ENCODE peak calls at places on chromosomes 2 and 18, in nine cellular contexts. X is fibroblast of pulmonary artery, V is type B pancreatic cell, Z is WERI-Rb-1, J is chondrocyte, S is OCI-LY7, T is A549, G is fibroblast of lung, M is testis. B is an unnamed sample.

GRCh38 chr2:67694464-67694863 is 297.3 kb downstream of the ETAA1 start:
- DNase-seq in S (peak), X (no peak), Z (no peak), M (peak), T (no peak), V (no peak), G (no peak), J (no peak), B (no peak)

GRCh38 chr18:46657115-46657955 is at the start of gene LOXHD1:
- DNase-seq in Z (no peak), X (no peak), T (no peak), S (no peak), M (no peak), G (no peak), J (no peak), V (no peak), B (no peak)

GRCh38 chr2:3587021-3587420 is 7.9 kb upstream of the COLEC11 start:
- DNase-seq in X (no peak), S (no peak), M (no peak), T (no peak), Z (no peak), V (no peak), G (no peak), J (peak), B (no peak)

GRCh38 chr2:235027558-235028214 is 75.9 kb downstream of the SH3BP4 start:
- DNase-seq in V (no peak), J (peak), T (peak), X (peak), M (peak), Z (no peak), G (peak), S (no peak), B (no peak)

GRCh38 chr2:119387381-119388129 is 20.8 kb downstream of the DBI start:
- DNase-seq in G (peak), X (peak), M (peak), V (peak), T (no peak), S (no peak), J (no peak), Z (no peak), B (peak)

GRCh38 chr2:133574186-133574585 is 5.9 kb upstream of the NCKAP5 start:
- DNase-seq in V (no peak), X (no peak), S (no peak), G (no peak), Z (no peak), T (no peak), J (no peak), M (no peak), B (no peak)

GRCh38 chr2:58235170-58235569 is 6.0 kb downstream of the FANCL start:
- DNase-seq in S (no peak), Z (no peak), J (no peak), G (no peak), X (no peak), T (no peak), M (no peak), V (no peak), B (no peak)

GRCh38 chr2:36322108-36322507 is 33.5 kb upstream of the CRIM1 start:
- DNase-seq in M (peak), S (no peak), V (no peak), Z (peak), G (peak), J (no peak), T (no peak), X (peak), B (no peak)

GRCh38 chr2:208192611-208193248 is 2.9 kb upstream of the C2orf80 start:
- DNase-seq in X (no peak), J (no peak), Z (no peak), T (no peak), G (no peak), S (no peak), V (no peak), M (no peak), B (no peak)

GRCh38 chr2:204491528-204491927 is 53.7 kb upstream of the PARD3B start:
- DNase-seq in T (no peak), V (no peak), G (no peak), M (no peak), J (no peak), X (peak), S (no peak), Z (no peak), B (no peak)

DNA sequence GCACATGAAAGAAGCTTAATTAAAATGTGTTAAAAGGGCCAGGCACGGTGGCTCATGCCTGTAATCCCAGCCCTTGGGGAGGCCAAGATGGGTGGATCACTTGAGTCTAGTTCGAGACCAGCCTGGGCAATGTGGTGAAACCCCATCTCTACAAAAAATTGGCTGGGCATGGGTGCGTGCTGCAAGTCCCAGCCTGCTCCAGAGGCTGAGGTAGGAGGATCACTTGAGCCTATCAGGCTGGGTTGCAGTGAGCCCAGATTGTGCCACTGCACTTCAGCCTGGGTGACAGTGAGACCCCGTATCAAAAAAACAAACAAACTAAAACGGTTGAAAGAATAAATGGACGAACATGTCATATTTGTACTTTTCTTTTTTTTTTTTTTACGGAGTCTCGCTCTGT is 26.0 kb downstream of the REL start:
- DNase-seq in M (no peak), Z (no peak), T (no peak), X (no peak), G (no peak), S (no peak), V (no peak), J (no peak), B (no peak)
- TF ChIP-seq CTCF in M (no peak), Z (no peak), T (no peak), X (no peak), G (no peak), S (no peak), V (no peak), J (no peak), B (no peak)

DNA sequence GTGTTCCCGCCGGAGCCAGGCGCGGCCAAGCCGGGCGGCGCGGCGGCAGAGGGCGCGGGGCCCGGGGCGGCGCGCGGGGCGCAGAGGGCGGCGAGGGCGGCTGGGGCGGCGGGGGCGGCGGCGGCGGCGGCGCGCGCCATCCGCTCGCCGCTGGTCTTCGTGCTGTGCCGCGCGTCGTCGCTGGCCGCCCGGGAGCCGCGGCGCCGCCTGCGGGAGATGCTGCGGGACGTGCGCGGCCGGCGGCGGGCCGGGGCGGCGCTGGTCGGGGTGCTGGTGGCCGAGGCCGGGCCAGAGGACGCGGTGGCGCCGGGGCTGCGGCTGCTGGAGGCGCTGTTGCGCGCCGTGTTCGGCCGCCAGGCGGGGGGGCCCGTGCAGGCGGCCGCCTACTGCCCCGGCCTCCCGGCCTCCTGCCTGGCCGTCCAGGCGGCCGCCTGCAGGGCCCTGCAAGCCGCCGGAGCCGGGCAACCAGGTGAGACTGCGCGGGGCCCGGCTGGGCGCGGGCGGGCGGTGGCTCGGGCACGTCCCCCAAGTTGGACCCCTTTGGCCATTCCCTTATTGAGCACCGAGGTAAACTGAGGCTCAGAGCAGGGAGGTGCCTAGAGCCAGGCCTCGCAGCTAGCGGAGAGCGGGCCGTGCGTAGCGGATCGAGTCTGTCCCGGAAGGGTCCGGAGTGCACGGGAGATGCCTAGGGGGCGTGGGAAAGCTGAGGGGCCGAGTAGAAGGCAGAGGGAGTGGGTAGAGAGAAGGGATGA is 584 bp downstream of the C2orf72 start:
- DNase-seq in X (no peak), V (no peak), J (no peak), S (no peak), M (no peak), T (peak), Z (peak), G (no peak), B (peak)
- TF ChIP-seq CTCF in X (no peak), V (no peak), J (peak), S (no peak), M (no peak), T (peak), Z (no peak), G (no peak), B (peak)

GRCh38 chr2:114543106-114543806 is 100.8 kb downstream of the DPP10 start:
- DNase-seq in V (no peak), J (no peak), X (peak), Z (peak), S (no peak), T (no peak), G (peak), M (peak), B (no peak)
- TF ChIP-seq CTCF in V (peak), J (peak), X (peak), Z (no peak), S (no peak), T (peak), G (peak), M (peak), B (no peak)

DNA sequence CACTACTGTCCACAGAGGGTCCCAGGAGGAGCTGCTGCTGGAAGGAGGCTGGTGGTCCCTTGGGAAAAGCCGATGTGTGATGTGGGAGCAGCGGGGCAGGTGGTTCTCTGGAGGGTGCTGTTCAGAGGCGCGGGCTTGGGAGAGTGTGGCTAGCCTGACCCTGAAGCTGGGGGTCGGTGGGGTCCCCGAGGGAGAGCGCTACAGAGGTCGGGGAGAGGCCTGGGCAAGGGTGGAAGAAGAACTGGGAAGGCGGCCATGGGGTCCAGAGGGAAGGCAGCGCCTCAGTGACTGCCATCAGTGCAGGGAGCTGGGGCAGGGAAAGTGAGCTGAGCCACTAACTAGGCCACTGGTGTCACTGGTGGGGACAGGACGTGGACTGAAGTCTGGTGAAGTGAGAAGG is 32.5 kb downstream of the FAM228A start:
- DNase-seq in J (no peak), G (no peak), V (no peak), M (no peak), Z (no peak), S (no peak), T (no peak), X (no peak), B (no peak)
- TF ChIP-seq CTCF in J (no peak), G (no peak), V (no peak), M (no peak), Z (no peak), S (no peak), T (no peak), X (no peak), B (no peak)

GRCh38 chr18:28576941-28577340 is 400.0 kb upstream of the CDH2 start:
- DNase-seq in T (no peak), M (no peak), Z (no peak), G (no peak), S (no peak), V (no peak), X (peak), J (no peak), B (no peak)
- TF ChIP-seq CTCF in T (no peak), M (no peak), Z (no peak), G (no peak), S (no peak), V (no peak), X (no peak), J (no peak), B (no peak)

GRCh38 chr2:149606251-149606811 is 18.8 kb upstream of the MMADHC start:
- DNase-seq in J (no peak), Z (no peak), X (peak), M (no peak), T (no peak), S (no peak), V (no peak), G (no peak), B (no peak)

GRCh38 chr2:149612122-149612521 is 24.5 kb upstream of the MMADHC start:
- DNase-seq in V (no peak), Z (no peak), J (no peak), X (peak), M (no peak), S (no peak), G (peak), T (no peak), B (no peak)

GRCh38 chr2:149613712-149614111 is 26.1 kb upstream of the MMADHC start:
- DNase-seq in X (no peak), V (no peak), S (no peak), T (no peak), Z (no peak), J (no peak), G (peak), M (no peak), B (no peak)

GRCh38 chr2:149617057-149617456 is 29.5 kb upstream of the MMADHC start:
- DNase-seq in X (no peak), M (no peak), Z (no peak), G (no peak), V (no peak), J (no peak), S (no peak), T (no peak), B (no peak)

DNA sequence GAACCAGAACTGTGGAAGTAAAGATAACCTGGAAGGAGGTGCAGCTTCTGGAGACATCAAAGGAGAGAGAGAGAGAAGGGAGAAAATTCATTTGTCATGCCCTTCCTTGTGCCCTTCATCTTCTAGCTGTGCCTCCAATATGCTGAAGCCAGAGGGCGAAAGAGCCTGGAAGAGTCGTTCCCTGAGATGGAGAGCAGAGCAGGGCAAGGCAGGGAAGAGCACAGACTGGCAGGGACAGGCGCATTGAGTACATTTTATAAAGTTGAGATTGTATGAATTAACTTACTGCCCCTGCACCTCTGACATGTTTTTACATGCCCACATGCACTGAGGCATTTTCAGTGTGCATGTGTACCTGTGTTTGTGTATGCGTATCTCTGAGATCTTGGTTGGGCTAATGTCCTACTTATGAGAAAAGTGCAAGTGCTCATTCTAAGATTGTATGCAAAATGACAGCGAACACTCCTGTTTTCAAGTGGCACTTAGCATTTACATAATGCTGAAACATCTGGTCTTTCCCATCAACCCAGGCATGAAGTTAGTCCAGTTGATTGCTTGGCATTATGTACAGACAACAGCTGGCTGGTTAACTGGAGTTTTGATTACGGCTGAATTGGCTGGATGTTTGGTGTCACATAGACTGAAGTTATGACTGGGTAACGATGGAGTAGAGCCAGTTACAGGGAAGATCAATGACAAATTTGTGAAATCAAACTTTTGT is 23.7 kb upstream of the MMADHC start:
- DNase-seq in J (no peak), Z (no peak), G (no peak), X (no peak), S (no peak), V (no peak), T (no peak), M (no peak), B (no peak)
- TF ChIP-seq CTCF in J (peak), Z (no peak), G (peak), X (peak), S (no peak), V (peak), T (no peak), M (no peak), B (no peak)

B was measured in GM13976.